ENCODE peak calls at places on chromosomes 4 and X, in five cellular contexts. D, V, C, O and Z are unnamed samples.

GRCh38 chr4:16859031-16859430 is 39.4 kb downstream of the LDB2 start:
- DNase-seq in D (no peak), V (no peak), C (no peak), O (no peak), Z (no peak)

GRCh38 chrX:5775985-5776384 is 452.7 kb downstream of the NLGN4X start:
- DNase-seq in D (no peak), V (no peak), C (peak; percentile 2), O (no peak), Z (no peak)

GRCh38 chr4:149279790-149280189 is 535.9 kb downstream of the IQCM start:
- DNase-seq in D (no peak), V (no peak), C (no peak), O (no peak), Z (no peak)

GRCh38 chr4:54475546-54475945 is 182.2 kb upstream of the KIT start:
- DNase-seq in D (no peak), V (no peak), C (no peak), O (no peak), Z (no peak)

GRCh38 chr4:188282620-188283232 is 143.5 kb downstream of the TRIML1 start:
- DNase-seq in D (no peak), V (no peak), C (no peak), O (no peak), Z (no peak)

GRCh38 chr4:54495641-54496040 is 162.1 kb upstream of the KIT start:
- DNase-seq in D (no peak), V (no peak), C (no peak), O (no peak), Z (no peak)

GRCh38 chr4:81062001-81062400 is 31.5 kb downstream of the BMP3 start:
- DNase-seq in D (no peak), V (no peak), C (no peak), O (no peak), Z (no peak)

GRCh38 chr4:13701937-13702446 is 74.5 kb upstream of the BOD1L1 start:
- DNase-seq in D (peak; percentile 89), V (no peak), C (no peak), O (no peak), Z (peak; percentile 89)

GRCh38 chrX:12269484-12269883 is 131.2 kb downstream of the FRMPD4 start:
- DNase-seq in D (peak; percentile 4), V (no peak), C (no peak), O (no peak), Z (peak; percentile 29)

GRCh38 chr4:90126805-90127204 is 389 bp upstream of the CCSER1 start:
- DNase-seq in D (no peak), V (no peak), C (no peak), O (no peak), Z (no peak)

GRCh38 chr4:1501754-1502500 is 95.7 kb upstream of the NKX1-1 start:
- DNase-seq in D (no peak), V (no peak), C (no peak), O (no peak), Z (no peak)

GRCh38 chr4:54014761-54015160 is 49.6 kb downstream of the CHIC2 start:
- DNase-seq in D (no peak), V (no peak), C (no peak), O (no peak), Z (no peak)

GRCh38 chr4:108159845-108160244 is 8.9 kb downstream of the LEF1 start:
- DNase-seq in D (no peak), V (no peak), C (no peak), O (no peak), Z (no peak)

GRCh38 chr4:101198741-101199339 is 148.5 kb downstream of the PPP3CA start:
- DNase-seq in D (no peak), V (no peak), C (no peak), O (no peak), Z (no peak)

GRCh38 chr4:26839016-26839415 is 21.6 kb upstream of the STIM2 start:
- DNase-seq in D (no peak), V (no peak), C (no peak), O (no peak), Z (no peak)

GRCh38 chrX:134191276-134191675 is 45.7 kb upstream of the CCDC160 start:
- DNase-seq in D (no peak), V (no peak), C (no peak), O (no peak), Z (no peak)

GRCh38 chr4:24063771-24064170 is 173.9 kb upstream of the PPARGC1A start:
- DNase-seq in D (no peak), V (no peak), C (no peak), O (no peak), Z (no peak)

GRCh38 chr4:20844311-20844710 is 144.1 kb downstream of the PACRGL start:
- DNase-seq in D (no peak), V (no peak), C (no peak), O (no peak), Z (peak; percentile 6)

GRCh38 chr4:61770456-61770855 is 570.3 kb downstream of the ADGRL3 start:
- DNase-seq in D (no peak), V (no peak), C (no peak), O (no peak), Z (no peak)

GRCh38 chr4:54998991-54999390 is 126.4 kb downstream of the KDR start:
- DNase-seq in D (no peak), V (no peak), C (no peak), O (no peak), Z (peak; percentile 47)

GRCh38 chr4:25667931-25668557 is 12.4 kb downstream of the SLC34A2 start:
- DNase-seq in D (no peak), V (no peak), C (no peak), O (no peak), Z (no peak)

GRCh38 chr4:2944091-2944482 is 19.1 kb downstream of the NOP14 start:
- DNase-seq in D (no peak), V (peak; percentile 50), C (no peak), O (no peak), Z (no peak)

GRCh38 chr4:71944956-71945355 is 86.8 kb upstream of the NPFFR2 start:
- DNase-seq in D (no peak), V (no peak), C (no peak), O (no peak), Z (peak; percentile 44)

GRCh38 chrX:22748093-22748999 is 251.4 kb upstream of the DDX53 start:
- DNase-seq in D (peak; percentile 38), V (no peak), C (peak; percentile 23), O (no peak), Z (peak; percentile 68)

GRCh38 chr4:120007171-120007894 is 59.3 kb downstream of the MAD2L1 start:
- DNase-seq in D (no peak), V (no peak), C (no peak), O (no peak), Z (peak; percentile 67)

GRCh38 chrX:103187953-103188475 is 26.9 kb upstream of the BEX4 start:
- DNase-seq in D (no peak), V (no peak), C (no peak), O (no peak), Z (no peak)

GRCh38 chr4:155820887-155821529 is 45.1 kb downstream of the ASIC5 start:
- DNase-seq in D (no peak), V (no peak), C (no peak), O (no peak), Z (no peak)

GRCh38 chr4:4233610-4234009 is 6.9 kb upstream of the OTOP1 start:
- DNase-seq in D (no peak), V (no peak), C (no peak), O (no peak), Z (no peak)
- TF ChIP-seq CTCF in D (no peak), V (no peak), C (no peak), O (no peak), Z (no peak)

GRCh38 chrX:39439910-39440733 is 638.9 kb downstream of the MID1IP1 start:
- DNase-seq in D (no peak), V (no peak), C (no peak), O (no peak), Z (no peak)

GRCh38 chrX:39437670-39438441 is 636.6 kb downstream of the MID1IP1 start:
- DNase-seq in D (no peak), V (no peak), C (no peak), O (no peak), Z (no peak)

GRCh38 chrX:39442332-39442731 is 641.1 kb downstream of the MID1IP1 start:
- DNase-seq in D (no peak), V (no peak), C (no peak), O (no peak), Z (no peak)

GRCh38 chrX:39440734-39441305 is 639.6 kb downstream of the MID1IP1 start:
- DNase-seq in D (no peak), V (no peak), C (no peak), O (no peak), Z (no peak)

DNA sequence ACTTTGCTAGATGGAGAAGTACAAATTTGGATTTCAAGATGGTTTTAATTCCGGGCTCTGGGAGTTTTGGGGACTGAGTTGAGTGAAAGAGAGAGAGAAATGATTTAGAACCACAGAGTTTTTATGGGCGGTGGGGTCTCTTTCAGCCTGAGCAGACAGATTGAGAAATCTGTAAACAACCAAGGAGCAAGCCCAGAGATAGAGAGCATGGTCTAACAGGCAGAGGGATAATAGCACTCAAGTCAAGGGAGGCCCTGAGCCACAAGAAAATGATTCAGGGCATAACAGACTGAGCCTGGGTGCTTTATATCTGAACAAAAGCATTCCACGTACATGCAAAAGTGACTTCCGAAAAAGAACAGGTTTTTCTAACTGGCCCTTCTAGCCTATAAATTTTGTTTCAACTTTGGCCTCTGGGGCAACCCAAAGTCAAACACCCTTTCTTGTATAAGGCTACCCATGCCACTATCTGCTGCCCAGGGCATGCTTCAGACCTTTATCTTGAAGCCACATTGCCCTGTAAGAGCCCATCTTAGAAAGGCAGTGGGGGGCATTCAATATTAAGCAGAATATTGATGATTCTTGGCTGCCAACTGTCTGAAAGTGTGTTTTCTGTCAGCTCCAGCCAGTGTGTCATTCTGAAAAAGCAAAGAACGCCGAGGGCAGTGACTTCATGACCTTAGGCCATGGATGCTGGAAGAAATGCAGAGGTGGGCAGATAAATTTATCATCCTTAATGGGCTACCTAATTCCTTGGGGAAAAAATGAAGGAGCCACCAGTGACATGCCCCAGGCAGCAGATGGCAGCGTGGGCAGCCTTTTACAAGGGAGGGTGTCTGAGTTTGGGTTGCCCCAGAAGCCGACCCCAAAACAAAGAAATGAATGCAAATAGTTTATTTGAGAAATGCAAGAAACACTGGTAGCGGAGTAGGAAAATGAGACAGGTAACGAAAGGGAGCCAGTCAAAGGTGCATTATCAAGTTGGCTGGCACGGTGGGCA is 637.6 kb downstream of the MID1IP1 start:
- DNase-seq in D (no peak), V (no peak), C (no peak), O (no peak), Z (no peak)
- TF ChIP-seq CTCF in D (no peak), V (no peak), C (no peak), O (peak; percentile 23), Z (no peak)

DNA sequence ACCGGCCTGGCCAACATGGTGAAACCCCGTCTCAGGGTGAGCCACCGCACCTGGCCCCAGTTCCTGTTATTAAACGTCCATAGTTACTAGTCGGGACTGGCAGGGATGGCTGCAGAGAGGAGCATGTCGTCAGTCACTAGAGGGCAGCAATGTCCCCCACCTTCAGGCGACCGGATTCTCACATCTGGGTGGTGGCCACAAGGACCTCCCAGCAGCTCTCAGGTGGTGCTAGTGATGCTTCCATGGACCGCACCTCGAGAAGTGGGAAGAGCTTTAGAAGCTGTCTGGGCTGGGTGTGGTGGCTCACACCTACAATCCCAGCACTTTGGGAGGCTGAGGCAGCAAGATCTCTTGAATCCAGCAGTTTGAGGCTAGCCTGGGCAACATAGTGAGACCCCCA is 13.3 kb upstream of the IL3RA start:
- DNase-seq in D (peak; percentile 84), V (no peak), C (peak; percentile 52), O (no peak), Z (no peak)
- TF ChIP-seq CTCF in D (peak; percentile 63), V (no peak), C (no peak), O (peak; percentile 51), Z (peak; percentile 23)

DNA sequence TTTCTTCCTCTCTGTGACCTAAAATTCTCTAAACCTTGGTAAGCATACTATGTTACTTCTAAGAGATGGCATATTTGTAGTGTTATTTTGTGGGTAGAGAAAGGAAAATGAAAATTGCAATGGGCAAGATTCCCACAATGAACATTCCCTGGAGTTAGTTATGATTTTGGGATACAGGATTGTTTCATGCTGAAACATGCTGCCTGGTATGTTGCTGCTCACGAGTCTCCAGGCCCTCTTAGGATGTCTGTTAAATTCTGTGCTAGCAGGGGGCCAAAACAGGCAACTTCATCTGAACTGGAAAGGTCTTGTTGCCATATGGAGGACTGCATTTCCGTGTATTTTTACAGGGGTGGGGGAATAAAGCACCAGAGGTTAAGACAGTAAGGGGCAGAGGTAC is 18.9 kb upstream of the MSMO1 start:
- DNase-seq in D (no peak), V (no peak), C (no peak), O (no peak), Z (no peak)
- TF ChIP-seq CTCF in D (no peak), V (no peak), C (no peak), O (no peak), Z (no peak)